ENCODE peak calls at places on chromosomes 2 and 18, in six cellular contexts. Z is HCT116, X is Panc1, T is mammary epithelial cell, Q is heart right ventricle, K is GM23338. B is an unnamed sample.

GRCh38 chr2:194151231-194151630 is 1505.8 kb upstream of the SLC39A10 start:
- DNase-seq in X (no peak), Z (no peak), Q (no peak), K (no peak), T (no peak), B (no peak)

GRCh38 chr18:70523035-70523797 is 234.4 kb downstream of the SOCS6 start:
- DNase-seq in Q (no peak), Z (no peak), K (no peak), T (no peak), X (no peak), B (no peak)

GRCh38 chr2:87401726-87402345 is 346.1 kb upstream of the PLGLB2 start:
- DNase-seq in X (no peak), Z (no peak), Q (no peak), K (no peak), T (no peak), B (no peak)

GRCh38 chr18:39871976-39872375 is 2083.1 kb upstream of the PIK3C3 start:
- DNase-seq in Q (no peak), X (no peak), T (no peak), K (no peak), Z (no peak), B (no peak)

GRCh38 chr18:76412010-76412817 is 82.8 kb downstream of the ZNF516 start:
- DNase-seq in Q (no peak), X (no peak), Z (no peak), K (no peak), T (no peak), B (no peak)

GRCh38 chr2:46954951-46955571 is 39.5 kb upstream of the MCFD2 start:
- DNase-seq in X (no peak), Z (no peak), K (no peak), T (peak; percentile 51), Q (peak; percentile 54), B (peak; percentile 73)

GRCh38 chr2:8408560-8409460 is 273.0 kb upstream of the ID2 start:
- DNase-seq in X (no peak), K (no peak), Z (no peak), T (no peak), Q (no peak), B (no peak)

GRCh38 chr18:26456070-26456491 is 92.3 kb downstream of the KCTD1 start:
- DNase-seq in K (no peak), Z (no peak), Q (no peak), T (no peak), X (no peak), B (no peak)

GRCh38 chr2:11722249-11723060 is 24.0 kb upstream of the LPIN1 start:
- DNase-seq in T (no peak), X (no peak), Z (no peak), K (no peak), Q (no peak), B (no peak)

GRCh38 chr2:239112127-239112774 is 264.4 kb downstream of the TWIST2 start:
- DNase-seq in K (no peak), Q (no peak), Z (no peak), T (no peak), X (no peak), B (no peak)

GRCh38 chr2:33475381-33476099 is 909 bp upstream of the RASGRP3 start:
- DNase-seq in T (peak; percentile 77), X (peak; percentile 87), K (peak; percentile 90), Q (peak; percentile 81), Z (peak; percentile 78), B (peak; percentile 29)

GRCh38 chr2:196088209-196088608 is 19.6 kb upstream of the DNAH7 start:
- DNase-seq in Q (no peak), T (peak; percentile 39), Z (no peak), K (no peak), X (no peak), B (no peak)

GRCh38 chr2:150566289-150566688 is 78.8 kb upstream of the RND3 start:
- DNase-seq in Q (no peak), T (no peak), X (no peak), Z (no peak), K (no peak), B (no peak)

GRCh38 chr2:155733091-155733870 is 599.2 kb downstream of the NR4A2 start:
- DNase-seq in K (no peak), Z (no peak), X (no peak), T (no peak), Q (no peak), B (no peak)

GRCh38 chr2:910698-911097 is 40.0 kb upstream of the SNTG2 start:
- DNase-seq in T (no peak), Z (no peak), Q (no peak), K (no peak), X (no peak), B (no peak)

GRCh38 chr18:40088130-40088529 is 1866.9 kb upstream of the PIK3C3 start:
- DNase-seq in K (no peak), Z (no peak), Q (no peak), T (no peak), X (no peak), B (no peak)

GRCh38 chr2:27255660-27256059 is 7.2 kb downstream of the SLC30A3 start:
- DNase-seq in Q (no peak), K (no peak), T (peak; percentile 11), Z (no peak), X (no peak), B (no peak)

GRCh38 chr2:224407241-224407680 is 5.4 kb upstream of the FAM124B start:
- DNase-seq in K (no peak), T (no peak), X (no peak), Q (peak; percentile 40), Z (no peak), B (no peak)

GRCh38 chr18:55650363-55650870 is 62.4 kb upstream of the TCF4 start:
- DNase-seq in X (no peak), K (no peak), T (peak; percentile 37), Z (no peak), Q (no peak), B (no peak)

GRCh38 chr2:174717916-174718315 is 46.4 kb downstream of the CHRNA1 start:
- DNase-seq in T (no peak), X (no peak), Q (no peak), Z (no peak), K (no peak), B (no peak)

GRCh38 chr2:27765621-27766286 is 5.8 kb upstream of the MRPL33 start:
- DNase-seq in Q (peak; percentile 39), K (no peak), X (no peak), Z (peak; percentile 55), T (peak; percentile 24), B (no peak)

DNA sequence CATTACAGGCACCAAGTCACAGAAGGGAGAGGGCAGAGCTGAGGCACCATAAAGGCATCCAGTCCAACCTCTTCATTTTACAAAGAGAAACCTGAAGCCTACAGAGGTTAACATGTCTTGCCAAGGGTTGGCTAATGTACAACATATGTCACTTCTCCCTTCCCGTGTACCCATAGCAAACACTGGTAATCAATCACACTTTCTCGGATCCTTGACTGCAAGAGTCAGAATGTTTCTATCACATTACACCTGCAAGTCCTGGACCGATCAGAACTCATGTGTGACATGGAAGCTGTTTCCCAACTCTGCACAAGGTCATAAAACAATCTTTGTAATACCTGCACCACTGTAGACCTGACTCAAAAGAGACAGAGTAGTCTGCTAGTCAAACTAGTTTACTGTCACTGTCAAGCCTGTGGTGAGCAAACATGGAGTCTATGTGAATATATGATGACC is 6.0 kb downstream of the ANKRD44 start:
- DNase-seq in K (no peak), X (no peak), Q (no peak), T (no peak), Z (no peak), B (no peak)
- H3K4me3 ChIP-seq in K (no peak overlapping the region), X (no peak overlapping the region), Q (no peak overlapping the region), T (no peak overlapping the region), Z (no peak overlapping the region), B (no peak overlapping the region)

DNA sequence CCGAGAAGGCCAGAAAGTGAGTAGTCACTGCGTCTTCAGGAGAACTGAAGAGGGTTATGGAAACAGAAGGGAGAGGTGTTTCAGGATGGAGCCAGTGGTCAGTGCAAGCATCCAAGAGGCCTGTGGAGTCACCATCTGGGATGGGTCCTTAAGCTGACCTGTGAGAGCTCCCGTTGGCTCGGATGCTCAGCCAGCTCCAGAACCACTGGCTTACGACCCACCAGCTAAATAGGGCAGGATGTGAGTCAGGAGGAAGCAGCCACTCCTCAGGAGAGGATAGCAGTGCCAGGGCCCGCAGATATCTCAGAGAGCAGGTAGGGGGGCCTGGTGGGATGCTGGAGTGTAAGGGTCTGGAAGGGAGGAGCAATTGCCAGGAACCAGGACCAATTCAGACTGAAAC is 63.1 kb upstream of the B3GNT7 start:
- DNase-seq in Z (no peak), T (no peak), X (no peak), K (no peak), Q (no peak), B (no peak)
- TF ChIP-seq CTCF in Z (no peak), T (no peak), X (no peak), K (no peak), Q (no peak), B (no peak)

GRCh38 chr2:205708231-205708631 is 25.9 kb downstream of the NRP2 start:
- DNase-seq in X (no peak), K (no peak), Q (peak; percentile 61), Z (no peak), T (no peak), B (no peak)
- H3K36me3 ChIP-seq in X (no peaks in the 10 kb centered on the region), K (no peaks in the 10 kb centered on the region), Q (no peaks in the 10 kb centered on the region), Z (no peaks in the 10 kb centered on the region), T (peaks cover 4% of the 10 kb centered on the region), B (no peaks in the 10 kb centered on the region)

GRCh38 chr2:119305497-119306195 is 61.0 kb downstream of the C2orf76 start:
- DNase-seq in T (no peak), X (no peak), Q (no peak), Z (no peak), K (no peak), B (no peak)
- H3K4me3 ChIP-seq in T (no peak overlapping the region), X (no peak overlapping the region), Q (peak overlapping the region; percentile 33), Z (no peak overlapping the region), K (no peak overlapping the region), B (no peak overlapping the region)

GRCh38 chr2:31033032-31033431 is 105.2 kb downstream of the GALNT14 start:
- DNase-seq in K (peak; percentile 48), X (no peak), T (no peak), Q (no peak), Z (no peak), B (no peak)
- TF ChIP-seq CTCF in K (peak; percentile 48), X (no peak), T (peak; percentile 21), Q (no peak), Z (no peak), B (no peak)

GRCh38 chr2:165149439-165149838 is 54.4 kb downstream of the SCN3A start:
- DNase-seq in X (no peak), T (no peak), Q (no peak), Z (no peak), K (no peak), B (no peak)
- H3K36me3 ChIP-seq in X (no peaks in the 10 kb centered on the region), T (no peaks in the 10 kb centered on the region), Q (no peaks in the 10 kb centered on the region), Z (no peaks in the 10 kb centered on the region), K (no peaks in the 10 kb centered on the region), B (no peaks in the 10 kb centered on the region)

GRCh38 chr2:88764141-88764849 is 72.8 kb downstream of the RPIA start:
- DNase-seq in X (no peak), Q (no peak), Z (no peak), T (no peak), K (no peak), B (no peak)

GRCh38 chr2:88765154-88765948 is 73.9 kb downstream of the RPIA start:
- DNase-seq in X (no peak), Z (no peak), K (peak; percentile 84), Q (no peak), T (peak; percentile 80), B (no peak)

GRCh38 chr2:88760819-88761598 is 69.5 kb downstream of the RPIA start:
- DNase-seq in K (no peak), Z (no peak), Q (no peak), T (no peak), X (no peak), B (no peak)

DNA sequence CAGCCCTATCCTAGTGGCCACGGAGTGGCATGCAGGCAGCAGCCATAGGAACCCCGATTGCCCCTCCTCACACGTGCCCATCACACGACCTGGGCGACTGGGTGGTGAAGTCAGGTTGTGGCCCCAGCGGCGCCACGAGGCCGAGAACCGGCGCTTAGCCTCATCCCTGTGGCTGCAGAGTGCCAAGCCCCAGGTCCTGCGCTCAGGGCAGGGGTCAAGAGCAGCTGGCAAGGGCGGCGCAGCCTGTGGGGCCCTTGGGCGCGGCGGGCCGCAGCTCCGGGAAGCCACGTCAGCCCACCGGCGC is 73.3 kb downstream of the RPIA start:
- DNase-seq in Z (no peak), K (peak; percentile 58), Q (no peak), T (no peak), X (no peak), B (no peak)
- H3K4me3 ChIP-seq in Z (no peak overlapping the region), K (peak overlapping the region; percentile 58), Q (peak overlapping the region; percentile 52), T (no peak overlapping the region), X (no peak overlapping the region), B (no peak overlapping the region)

B was measured in BJ.